ENCODE peak calls at places on chromosomes 16 and 17, in four cellular contexts. I is astrocyte of the spinal cord, C is body of pancreas, H is endothelial cell of umbilical vein. Z is an unnamed sample.

GRCh38 chr17:4395111-4395478 is 28.6 kb upstream of the UBE2G1 start:
- DNase-seq in I (no peak), C (no peak), H (no peak), Z (no peak)

GRCh38 chr16:75108792-75109731 is 7.5 kb downstream of the LDHD start:
- DNase-seq in I (peak), C (peak), H (no peak), Z (peak)

GRCh38 chr16:15484662-15485061 is 50.3 kb downstream of the BMERB1 start:
- DNase-seq in I (no peak), C (no peak), H (no peak), Z (no peak)

GRCh38 chr16:84818989-84819643 is 669 bp upstream of the CRISPLD2 start:
- DNase-seq in I (no peak), C (no peak), H (no peak), Z (no peak)

GRCh38 chr16:24497405-24497804 is 42.0 kb upstream of the RBBP6 start:
- DNase-seq in I (no peak), C (no peak), H (no peak), Z (no peak)

GRCh38 chr16:29710227-29711219 is 31.5 kb downstream of the QPRT start:
- DNase-seq in I (peak), C (peak), H (peak), Z (peak)

GRCh38 chr16:8026450-8026849 is 563.9 kb downstream of the TMEM114 start:
- DNase-seq in I (no peak), C (no peak), H (no peak), Z (peak)

GRCh38 chr16:84874983-84875382 is 55.2 kb downstream of the CRISPLD2 start:
- DNase-seq in I (no peak), C (no peak), H (no peak), Z (no peak)

GRCh38 chr16:54199486-54200160 is 87.0 kb downstream of the IRX3 start:
- DNase-seq in I (no peak), C (no peak), H (no peak), Z (no peak)

GRCh38 chr17:33749171-33749570 is 456.1 kb upstream of the ASIC2 start:
- DNase-seq in I (no peak), C (no peak), H (no peak), Z (no peak)

GRCh38 chr17:33750943-33751701 is 458.0 kb upstream of the ASIC2 start:
- DNase-seq in I (peak), C (peak), H (peak), Z (peak)

GRCh38 chr17:33753452-33753851 is 460.4 kb upstream of the ASIC2 start:
- DNase-seq in I (no peak), C (no peak), H (no peak), Z (peak)

GRCh38 chr17:33756021-33756420 is 462.9 kb upstream of the ASIC2 start:
- DNase-seq in I (no peak), C (no peak), H (no peak), Z (no peak)

DNA sequence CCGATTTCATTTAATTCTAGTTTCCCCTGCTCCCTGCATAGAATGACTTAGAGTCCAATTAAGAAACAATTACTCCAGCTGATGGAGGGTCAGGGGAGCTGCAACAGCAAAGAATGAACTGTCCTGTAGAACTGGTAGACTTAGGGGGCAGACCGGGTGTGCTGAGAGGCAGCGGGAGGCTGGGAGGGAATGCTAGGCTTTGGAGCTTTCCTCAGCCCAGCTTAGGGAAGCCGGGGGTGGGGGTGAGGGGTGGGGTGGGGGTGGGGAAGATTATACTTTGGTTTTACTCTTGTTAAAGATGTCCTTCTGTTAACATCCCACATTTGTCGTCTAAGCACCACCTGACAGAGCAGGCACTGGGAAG is 458.6 kb upstream of the ASIC2 start:
- DNase-seq in I (no peak), C (no peak), H (no peak), Z (no peak)
- H3K4me3 ChIP-seq in I (no peak), C (no peak), H (no peak), Z (no peak)

GRCh38 chr17:75898065-75898464 is 1.3 kb upstream of the TRIM65 start:
- DNase-seq in I (no peak), C (no peak), H (no peak), Z (no peak)

GRCh38 chr17:75897076-75898019 is 597 bp upstream of the TRIM65 start:
- DNase-seq in I (no peak), C (no peak), H (no peak), Z (no peak)

GRCh38 chr17:75894049-75894742 is 2.6 kb downstream of the TRIM65 start:
- DNase-seq in I (no peak), C (no peak), H (no peak), Z (no peak)

GRCh38 chr17:75898791-75899190 is 2.0 kb upstream of the TRIM65 start:
- DNase-seq in I (no peak), C (no peak), H (no peak), Z (no peak)

GRCh38 chr17:75896360-75897075 is at the start of gene TRIM65:
- DNase-seq in I (peak), C (peak), H (peak), Z (peak)
- TF ChIP-seq CTCF in I (peak), C (no peak), H (peak), Z (peak)

GRCh38 chr17:18124346-18125126 is 16.0 kb downstream of the MYO15A start:
- DNase-seq in I (no peak), C (no peak), H (no peak), Z (no peak)
- H3K4me3 ChIP-seq in I (no peak), C (no peak), H (no peak), Z (no peak)

GRCh38 chr16:50386139-50386538 is 17.4 kb upstream of the BRD7 start:
- DNase-seq in I (no peak), C (no peak), H (no peak), Z (no peak)

GRCh38 chr16:50376997-50377396 is 8.2 kb upstream of the BRD7 start:
- DNase-seq in I (no peak), C (no peak), H (no peak), Z (no peak)

GRCh38 chr16:50378417-50378816 is 9.6 kb upstream of the BRD7 start:
- DNase-seq in I (no peak), C (no peak), H (no peak), Z (no peak)

GRCh38 chr16:50384500-50385122 is 15.8 kb upstream of the BRD7 start:
- DNase-seq in I (no peak), C (no peak), H (no peak), Z (no peak)

DNA sequence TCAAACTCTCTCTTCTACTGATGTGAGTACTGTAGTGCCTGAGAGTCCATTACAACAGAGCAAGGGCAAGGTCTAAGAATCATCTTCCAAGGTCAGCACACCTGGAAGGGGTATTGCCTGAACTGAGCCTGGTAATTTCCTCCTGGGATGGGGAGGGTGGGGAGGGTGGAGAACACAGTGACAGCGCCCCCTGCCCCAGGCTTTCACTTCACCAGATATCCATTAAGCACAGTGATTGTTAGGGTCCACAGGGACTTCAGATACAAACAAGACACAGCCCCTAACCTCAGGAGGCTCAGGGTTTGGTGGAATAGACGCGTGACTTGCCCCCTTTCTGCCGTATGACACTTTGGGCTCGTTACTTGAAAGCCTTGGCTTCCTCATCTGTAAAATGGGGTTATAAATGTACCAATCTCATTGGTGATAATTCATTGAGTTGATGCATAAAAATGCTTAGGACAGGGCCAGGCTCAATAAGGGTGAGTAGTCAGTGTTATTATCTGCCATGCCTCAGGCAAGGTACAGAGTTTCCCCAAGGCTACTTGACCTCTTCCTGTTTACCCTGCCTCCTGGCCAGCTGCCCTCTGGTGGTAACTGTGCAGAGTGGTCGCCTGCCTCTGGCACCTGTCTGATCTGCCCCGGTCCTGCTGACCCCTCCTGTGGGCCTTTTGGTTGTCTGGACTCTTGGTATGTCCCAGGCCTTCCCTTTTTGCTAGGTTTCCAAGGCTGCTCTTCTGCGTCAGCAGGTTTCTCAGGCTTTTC is 13.1 kb upstream of the BRD7 start:
- DNase-seq in I (no peak), C (no peak), H (no peak), Z (peak)
- TF ChIP-seq CTCF in I (no peak), C (no peak), H (no peak), Z (peak)

GRCh38 chr16:6492742-6493141 is 839.9 kb upstream of the RBFOX1 start:
- DNase-seq in I (no peak), C (no peak), H (no peak), Z (no peak)

GRCh38 chr16:6493555-6493954 is 839.1 kb upstream of the RBFOX1 start:
- DNase-seq in I (no peak), C (no peak), H (no peak), Z (no peak)

GRCh38 chr16:6496996-6497395 is 835.6 kb upstream of the RBFOX1 start:
- DNase-seq in I (no peak), C (no peak), H (no peak), Z (no peak)
- H3K4me3 ChIP-seq in I (no peak), C (no peak), H (no peak), Z (no peak)

GRCh38 chr16:11735801-11736200 is 6.9 kb downstream of the TXNDC11 start:
- DNase-seq in I (no peak), C (no peak), H (no peak), Z (no peak)

GRCh38 chr16:11740567-11740966 is 2.1 kb downstream of the TXNDC11 start:
- DNase-seq in I (no peak), C (no peak), H (no peak), Z (no peak)

GRCh38 chr16:11737678-11738077 is 5.0 kb downstream of the TXNDC11 start:
- DNase-seq in I (no peak), C (no peak), H (no peak), Z (no peak)

GRCh38 chr16:11736903-11737302 is 5.8 kb downstream of the TXNDC11 start:
- DNase-seq in I (no peak), C (no peak), H (no peak), Z (no peak)

GRCh38 chr16:11738742-11739544 is 3.7 kb downstream of the TXNDC11 start:
- DNase-seq in I (no peak), C (no peak), H (no peak), Z (peak)
- TF ChIP-seq CTCF in I (no peak), C (no peak), H (no peak), Z (no peak)

GRCh38 chr17:42603318-42603717 is 5.9 kb downstream of the RETREG3 start:
- DNase-seq in I (no peak), C (no peak), H (no peak), Z (no peak)

GRCh38 chr17:42596386-42596785 is 12.8 kb downstream of the RETREG3 start:
- DNase-seq in I (no peak), C (no peak), H (no peak), Z (no peak)

GRCh38 chr17:42598905-42599304 is 10.3 kb downstream of the RETREG3 start:
- DNase-seq in I (no peak), C (no peak), H (no peak), Z (no peak)
- H3K4me3 ChIP-seq in I (no peak), C (no peak), H (no peak), Z (no peak)